ENCODE peak calls at places on chromosomes 2 and 18, in eight cellular contexts. Q, V, P, F, T, B, R and K are unnamed samples.

GRCh38 chr2:147933931-147934330 is 86.6 kb downstream of the ORC4 start:
- DNase-seq in F (no peak), T (no peak), P (no peak), B (no peak), Q (no peak), V (no peak), R (no peak), K (no peak)

GRCh38 chr2:152542995-152543481 is 174.2 kb downstream of the PRPF40A start:
- DNase-seq in R (peak), B (peak), V (peak), Q (no peak), P (no peak), T (no peak), F (no peak), K (peak)

GRCh38 chr2:119888673-119889072 is 124.2 kb upstream of the EPB41L5 start:
- DNase-seq in P (no peak), B (no peak), R (no peak), V (peak), Q (no peak), F (no peak), T (no peak), K (peak)

GRCh38 chr2:20065885-20066602 is 14.6 kb upstream of the LAPTM4A start:
- DNase-seq in R (peak), F (peak), P (peak), B (peak), Q (no peak), V (peak), T (peak), K (peak)

GRCh38 chr18:76544511-76545350 is 49.7 kb upstream of the ZNF516 start:
- DNase-seq in T (no peak), V (no peak), Q (no peak), R (no peak), B (peak), F (no peak), P (no peak), K (no peak)

GRCh38 chr2:135799738-135800137 is 37.2 kb downstream of the LCT start:
- DNase-seq in Q (no peak), V (no peak), F (no peak), R (no peak), T (no peak), B (no peak), P (no peak), K (no peak)

GRCh38 chr18:59719533-59720325 is 22.5 kb upstream of the CCBE1 start:
- DNase-seq in B (no peak), Q (no peak), V (peak), R (no peak), T (no peak), P (no peak), F (no peak), K (peak)

GRCh38 chr2:165558832-165559231 is 89.3 kb downstream of the CSRNP3 start:
- DNase-seq in Q (no peak), T (no peak), R (no peak), V (no peak), B (no peak), P (no peak), F (no peak), K (no peak)

GRCh38 chr18:33146009-33146408 is 294.5 kb downstream of the CCDC178 start:
- DNase-seq in F (no peak), T (no peak), V (no peak), Q (no peak), R (no peak), P (no peak), B (no peak), K (no peak)